ENCODE peak calls at places on chromosomes 7 and 10, in six cellular contexts. X is type B pancreatic cell, Q is HFF-Myc, V is WERI-Rb-1, K is right lobe of liver, C is left ventricle myocardium superior. D is an unnamed sample.

GRCh38 chr10:23100331-23101030 is 5.1 kb downstream of the MSRB2 start:
- DNase-seq in X (no peak), Q (no peak), V (no peak), K (no peak), C (no peak), D (no peak)

GRCh38 chr7:40865441-40866233 is 730.8 kb downstream of the SUGCT start:
- DNase-seq in X (no peak), Q (no peak), V (no peak), K (no peak), C (no peak), D (no peak)

GRCh38 chr10:129727071-129727470 is 237.0 kb downstream of the EBF3 start:
- DNase-seq in X (no peak), Q (no peak), V (no peak), K (no peak), C (no peak), D (no peak)

GRCh38 chr7:26419198-26419597 is 127.5 kb downstream of the SNX10 start:
- DNase-seq in X (no peak), Q (no peak), V (peak), K (no peak), C (no peak), D (no peak)

GRCh38 chr7:157010588-157011332 is at the start of gene MNX1:
- DNase-seq in X (no peak), Q (no peak), V (peak), K (no peak), C (peak), D (peak)

GRCh38 chr10:70779685-70780369 is 5.3 kb downstream of the TBATA start:
- DNase-seq in X (no peak), Q (no peak), V (no peak), K (no peak), C (no peak), D (no peak)

GRCh38 chr7:47581442-47581820 is 480 bp downstream of the TNS3 start:
- DNase-seq in X (peak), Q (no peak), V (no peak), K (peak), C (peak), D (no peak)

GRCh38 chr7:47803846-47804245 is 144.4 kb downstream of the PKD1L1 start:
- DNase-seq in X (no peak), Q (no peak), V (no peak), K (no peak), C (no peak), D (no peak)

GRCh38 chr10:65348637-65349036 is 1577.2 kb upstream of the LRRTM3 start:
- DNase-seq in X (no peak), Q (no peak), V (no peak), K (no peak), C (no peak), D (no peak)

GRCh38 chr7:107045195-107045960 is 873 bp downstream of the PRKAR2B start:
- DNase-seq in X (no peak), Q (no peak), V (no peak), K (no peak), C (no peak), D (no peak)

GRCh38 chr10:13360587-13360986 is 12.5 kb upstream of the SEPHS1 start:
- DNase-seq in X (no peak), Q (no peak), V (no peak), K (no peak), C (no peak), D (no peak)

GRCh38 chr7:22895491-22895890 is 72.8 kb upstream of the TOMM7 start:
- DNase-seq in X (no peak), Q (no peak), V (no peak), K (no peak), C (no peak), D (no peak)